ENCODE peak calls at places on chromosomes 7 and 10, in four cellular contexts. V is A549, A is SK-N-SH, B is GM12878. F is an unnamed sample.

GRCh38 chr7:134431805-134432204 is 27.1 kb downstream of the AKR1B1 start:
- DNase-seq in A (peak; percentile 39), B (no peak), V (no peak), F (no peak)

GRCh38 chr10:131961777-131962450 is 19.8 kb downstream of the BNIP3 start:
- DNase-seq in A (peak; percentile 73), V (no peak), B (no peak), F (no peak)

GRCh38 chr10:1666147-1666546 is 71.2 kb downstream of the ADARB2 start:
- DNase-seq in V (no peak), B (no peak), A (no peak), F (no peak)

GRCh38 chr10:24483701-24484100 is 240.0 kb downstream of the ARHGAP21 start:
- DNase-seq in A (no peak), V (peak; percentile 91), B (no peak), F (no peak)

GRCh38 chr7:104985259-104985617 is 28.8 kb upstream of the KMT2E start:
- DNase-seq in A (no peak), B (no peak), V (no peak), F (no peak)

GRCh38 chr7:2040893-2041270 is 191.9 kb downstream of the MAD1L1 start:
- DNase-seq in V (no peak), B (no peak), A (peak; percentile 27), F (no peak)

GRCh38 chr7:7790041-7790751 is 71.8 kb upstream of the RPA3 start:
- DNase-seq in V (no peak), A (no peak), B (no peak), F (no peak)

GRCh38 chr7:157397751-157398691 is 61.2 kb downstream of the DNAJB6 start:
- DNase-seq in B (no peak), V (peak; percentile 59), A (peak; percentile 86), F (peak; percentile 62)

GRCh38 chr10:100184426-100185219 is 1.2 kb downstream of the ERLIN1 start:
- DNase-seq in V (peak; percentile 25), B (no peak), A (peak; percentile 46), F (peak; percentile 62)

GRCh38 chr7:140674356-140674800 is 1.6 kb downstream of the ADCK2 start:
- DNase-seq in A (no peak), V (no peak), B (no peak), F (no peak)

GRCh38 chr10:72274730-72275350 is 1.1 kb downstream of the DDIT4 start:
- DNase-seq in V (peak; percentile 67), B (no peak), A (peak; percentile 76), F (peak; percentile 66)

GRCh38 chr7:144011458-144012230 is 11.5 kb downstream of the OR6B1 start:
- DNase-seq in V (peak; percentile 2), A (peak; percentile 30), B (no peak), F (no peak)

GRCh38 chr7:151697942-151698341 is 178.2 kb upstream of the RHEB start:
- DNase-seq in V (no peak), B (no peak), A (no peak), F (no peak)

GRCh38 chr7:18400281-18400680 is 95.3 kb upstream of the HDAC9 start:
- DNase-seq in V (no peak), A (no peak), B (no peak), F (no peak)

GRCh38 chr10:111967547-111967946 is 216.0 kb downstream of the GPAM start:
- DNase-seq in V (no peak), A (no peak), B (no peak), F (no peak)

GRCh38 chr10:33134011-33134751 is 176.2 kb upstream of the ITGB1 start:
- DNase-seq in B (peak; percentile 57), A (no peak), V (peak; percentile 78), F (no peak)

GRCh38 chr7:42065942-42066341 is 171.1 kb downstream of the GLI3 start:
- DNase-seq in V (no peak), B (no peak), A (no peak), F (no peak)

GRCh38 chr10:43258922-43259247 is 8.0 kb downstream of the RASGEF1A start:
- DNase-seq in A (no peak), V (no peak), B (no peak), F (no peak)

GRCh38 chr7:92680458-92680857 is 90.3 kb upstream of the FAM133B start:
- DNase-seq in V (no peak), B (no peak), A (no peak), F (no peak)

GRCh38 chr7:136958016-136958415 is 89.6 kb downstream of the CHRM2 start:
- DNase-seq in V (no peak), B (no peak), A (no peak), F (no peak)

GRCh38 chr10:95295031-95295755 is 4.4 kb upstream of the PDLIM1 start:
- DNase-seq in B (peak; percentile 96), A (no peak), V (no peak), F (peak; percentile 27)

GRCh38 chr7:17275749-17276671 is 22.4 kb upstream of the AHR start:
- DNase-seq in V (no peak), A (no peak), B (no peak), F (no peak)

GRCh38 chr7:136687693-136688322 is 180.6 kb upstream of the CHRM2 start:
- DNase-seq in A (peak; percentile 33), V (peak; percentile 3), B (no peak), F (peak; percentile 53)

GRCh38 chr7:129784437-129784782 is 168.3 kb downstream of the UBE2H start:
- DNase-seq in B (no peak), V (no peak), A (no peak), F (no peak)

GRCh38 chr7:69232445-69233376 is 365.6 kb upstream of the AUTS2 start:
- DNase-seq in A (no peak), B (no peak), V (no peak), F (no peak)

GRCh38 chr7:118104812-118105441 is 79.0 kb upstream of the LSM8 start:
- DNase-seq in A (peak; percentile 6), B (no peak), V (no peak), F (no peak)

GRCh38 chr10:112262556-112262955 is 20.6 kb upstream of the TECTB start:
- DNase-seq in V (no peak), B (no peak), A (no peak), F (no peak)

GRCh38 chr7:93310346-93310745 is 78.2 kb downstream of the VPS50 start:
- DNase-seq in V (no peak), A (no peak), B (no peak), F (no peak)

GRCh38 chr10:63229192-63229591 is 96.1 kb downstream of the NRBF2 start:
- DNase-seq in V (no peak), B (no peak), A (peak; percentile 20), F (no peak)

GRCh38 chr10:373015-373414 is 237.8 kb downstream of the ZMYND11 start:
- DNase-seq in B (no peak), V (peak; percentile 20), A (peak; percentile 53), F (no peak)

GRCh38 chr10:100788027-100788900 is 42.9 kb downstream of the PAX2 start:
- DNase-seq in V (no peak), B (no peak), A (peak; percentile 77), F (no peak)

GRCh38 chr10:70481105-70481504 is 2.5 kb downstream of the PALD1 start:
- DNase-seq in A (no peak), V (no peak), B (no peak), F (no peak)

DNA sequence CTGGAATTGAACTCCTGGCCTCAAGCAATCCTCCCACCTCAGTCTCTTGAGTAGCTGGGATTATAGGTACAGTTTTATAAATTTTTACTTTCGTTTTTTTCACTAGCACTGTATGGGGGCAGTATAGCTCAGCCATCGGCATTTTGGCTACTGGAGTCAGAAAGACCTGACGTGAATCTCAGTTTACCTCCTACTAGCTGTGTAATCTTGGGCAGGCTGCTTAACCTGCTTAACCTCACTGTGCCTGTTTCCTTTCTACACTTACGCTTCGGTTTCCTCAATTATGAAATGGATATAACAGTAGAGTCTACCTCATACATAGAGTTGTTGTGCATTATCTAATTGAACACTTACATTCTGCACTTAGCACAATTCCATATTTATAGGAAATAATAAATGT is 16.7 kb downstream of the STN1 start:
- DNase-seq in V (no peak), A (no peak), B (no peak), F (no peak)
- TF ChIP-seq SMC3 in V (no peak), A (no peak), B (no peak), F (no peak)

GRCh38 chr7:101161692-101162461 is 3.5 kb downstream of the VGF start:
- DNase-seq in A (no peak), B (no peak), V (no peak), F (no peak)
- TF ChIP-seq CHD2 in A (no peak), B (no peak), V (no peak), F (no peak)

GRCh38 chr7:158740657-158741293 is 36.2 kb upstream of the NCAPG2 start:
- DNase-seq in A (no peak), B (no peak), V (peak; percentile 51), F (peak; percentile 76)
- TF ChIP-seq SMC3 in A (no peak), B (no peak), V (no peak), F (no peak)

DNA sequence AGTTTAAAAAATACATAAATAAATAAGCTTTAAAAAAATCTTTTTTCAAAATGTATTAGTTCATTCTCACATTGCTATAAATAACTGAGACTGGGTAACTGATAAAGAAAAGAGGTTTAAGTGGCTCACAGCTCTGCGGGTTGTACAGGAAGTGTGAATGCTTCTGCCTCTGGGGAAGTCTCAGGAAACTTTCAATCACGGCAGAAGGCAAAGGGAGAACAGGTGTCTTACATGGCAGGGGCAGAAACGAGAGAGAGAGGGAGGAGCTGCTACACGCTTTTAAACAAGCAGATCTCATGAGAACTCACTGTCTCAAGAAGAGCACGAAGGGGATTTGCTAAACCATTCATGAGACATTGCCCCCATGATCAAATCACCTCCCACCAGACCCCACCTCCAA is 114.6 kb downstream of the DNAJC1 start:
- DNase-seq in V (no peak), A (no peak), B (peak; percentile 93), F (no peak)
- TF ChIP-seq CHD2 in V (no peak), A (no peak), B (peak; percentile 75), F (no peak)

DNA sequence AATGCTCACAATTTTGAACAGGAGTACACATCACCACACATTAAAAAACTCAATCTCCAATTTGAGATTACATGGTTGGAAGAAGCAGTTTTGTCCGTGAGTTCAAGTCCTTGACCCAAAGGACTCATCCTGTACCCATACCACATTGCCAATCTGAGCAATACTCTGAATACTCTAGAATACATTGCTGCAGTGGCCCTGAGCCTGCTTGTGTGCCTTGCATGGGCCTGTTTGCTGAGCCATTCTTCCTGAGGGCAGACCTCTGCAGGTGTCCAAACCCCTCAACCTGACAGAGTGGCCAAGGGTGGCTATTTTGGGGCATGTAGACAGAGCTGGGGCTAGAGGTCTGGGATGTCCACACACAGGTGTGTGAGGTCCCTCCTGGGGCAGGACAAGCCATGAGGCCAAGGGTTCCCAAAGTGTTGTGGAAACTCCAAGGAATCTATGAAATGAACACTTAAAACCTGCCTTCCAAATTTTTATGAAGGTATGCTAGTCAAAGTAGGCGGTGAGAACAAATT is 15.5 kb downstream of the AGMO start:
- DNase-seq in B (no peak), V (no peak), A (no peak), F (no peak)
- TF ChIP-seq SMC3 in B (no peak), V (no peak), A (no peak), F (no peak)

GRCh38 chr7:73436031-73436929 is 2.7 kb downstream of the FZD9 start:
- DNase-seq in A (peak; percentile 64), B (no peak), V (peak; percentile 46), F (no peak)
- TF ChIP-seq CHD2 in A (no peak), B (no peak), V (no peak), F (no peak)

DNA sequence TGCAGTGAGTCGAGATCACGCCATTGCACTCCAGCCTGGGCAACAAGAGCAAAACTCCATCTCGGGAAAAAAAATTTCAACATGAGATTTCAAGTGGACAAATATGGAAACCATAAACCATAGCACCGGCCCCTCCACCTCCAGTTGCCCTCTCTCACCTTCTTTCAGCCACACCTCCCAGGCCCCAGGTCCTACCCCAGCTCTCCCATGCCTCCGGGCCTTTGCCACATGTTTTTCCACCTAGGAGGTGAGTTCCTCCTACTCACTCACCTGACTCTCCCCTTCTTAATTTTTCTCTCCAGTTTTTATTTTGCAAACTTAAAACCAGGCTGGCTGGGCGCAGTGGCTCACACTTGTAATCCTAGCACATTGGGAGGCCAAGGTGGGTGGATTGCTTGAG is 13.7 kb upstream of the CLDN4 start:
- DNase-seq in V (no peak), A (no peak), B (no peak), F (no peak)
- TF ChIP-seq SMC3 in V (no peak), A (no peak), B (no peak), F (no peak)